ENCODE peak calls at places on chromosome 4, in four cellular contexts. S, G, F and D are unnamed samples. For H3K27me3 and H3K36me3, the result is how much of the 10 kb centered on the place peaks cover.

GRCh38 chr4:22444813-22445212 is 71.1 kb downstream of the ADGRA3 start:
- DNase-seq in S (no peak), F (no peak), G (no peak), D (no peak)

GRCh38 chr4:166481014-166481507 is 608.0 kb downstream of the TLL1 start:
- DNase-seq in S (no peak), G (no peak), F (no peak), D (no peak)

GRCh38 chr4:20249333-20249732 is 2.4 kb upstream of the SLIT2 start:
- DNase-seq in G (no peak), S (no peak), F (no peak), D (no peak)

GRCh38 chr4:184669251-184669650 is 19.7 kb downstream of the PRIMPOL start:
- DNase-seq in F (no peak), G (no peak), S (no peak), D (no peak)

GRCh38 chr4:73883306-73883705 is 14.1 kb downstream of the CXCL1 start:
- DNase-seq in F (no peak), S (peak), G (no peak), D (no peak)

GRCh38 chr4:37232315-37232714 is 12.2 kb upstream of the NWD2 start:
- DNase-seq in G (no peak), S (no peak), F (no peak), D (no peak)

GRCh38 chr4:41334182-41334581 is 77.5 kb downstream of the UCHL1 start:
- DNase-seq in F (no peak), S (peak), G (no peak), D (no peak)

GRCh38 chr4:135724426-135724825 is 1522.8 kb upstream of the PABPC4L start:
- DNase-seq in G (no peak), F (no peak), S (no peak), D (no peak)

GRCh38 chr4:5972571-5972970 is 45.7 kb downstream of the C4orf50 start:
- DNase-seq in G (no peak), F (peak), S (no peak), D (no peak)

GRCh38 chr4:2305766-2306501 is 44.0 kb upstream of the MXD4 start:
- DNase-seq in G (no peak), F (peak), S (peak), D (no peak)

GRCh38 chr4:76758290-76758882 is 139.6 kb downstream of the SOWAHB start:
- DNase-seq in G (peak), S (peak), F (no peak), D (no peak)

GRCh38 chr4:139535852-139536234 is 20.2 kb downstream of the SETD7 start:
- DNase-seq in G (no peak), F (no peak), S (no peak), D (no peak)

GRCh38 chr4:178192611-178193010 is 750.4 kb upstream of the AGA start:
- DNase-seq in F (no peak), S (no peak), G (no peak), D (no peak)

GRCh38 chr4:1204828-1205591 is 32.6 kb upstream of the SPON2 start:
- DNase-seq in S (no peak), G (peak), F (peak), D (no peak)

GRCh38 chr4:16066586-16067128 is 17.2 kb downstream of the PROM1 start:
- DNase-seq in S (no peak), F (no peak), G (no peak), D (no peak)

GRCh38 chr4:168221298-168221697 is 97.3 kb downstream of the DDX60 start:
- DNase-seq in G (no peak), F (no peak), S (peak), D (no peak)

GRCh38 chr4:72569719-72570235 is 756 bp upstream of the ADAMTS3 start:
- DNase-seq in G (no peak), F (no peak), S (no peak), D (no peak)

GRCh38 chr4:166386491-166387367 is 513.7 kb downstream of the TLL1 start:
- DNase-seq in G (no peak), S (peak), F (no peak), D (no peak)

GRCh38 chr4:1040344-1041146 is 29.1 kb downstream of the FGFRL1 start:
- DNase-seq in S (no peak), F (no peak), G (no peak), D (no peak)

GRCh38 chr4:105088110-105088879 is 58.4 kb upstream of the TET2 start:
- DNase-seq in G (peak), S (peak), F (no peak), D (no peak)

GRCh38 chr4:71195932-71196331 is 142.9 kb upstream of the SLC4A4 start:
- DNase-seq in F (no peak), S (no peak), G (no peak), D (no peak)

GRCh38 chr4:23805381-23805780 is 84.5 kb downstream of the PPARGC1A start:
- DNase-seq in F (no peak), S (no peak), G (no peak), D (no peak)

GRCh38 chr4:40264995-40265909 is 68.4 kb downstream of the RHOH start:
- DNase-seq in F (peak), S (no peak), G (no peak), D (peak)

DNA sequence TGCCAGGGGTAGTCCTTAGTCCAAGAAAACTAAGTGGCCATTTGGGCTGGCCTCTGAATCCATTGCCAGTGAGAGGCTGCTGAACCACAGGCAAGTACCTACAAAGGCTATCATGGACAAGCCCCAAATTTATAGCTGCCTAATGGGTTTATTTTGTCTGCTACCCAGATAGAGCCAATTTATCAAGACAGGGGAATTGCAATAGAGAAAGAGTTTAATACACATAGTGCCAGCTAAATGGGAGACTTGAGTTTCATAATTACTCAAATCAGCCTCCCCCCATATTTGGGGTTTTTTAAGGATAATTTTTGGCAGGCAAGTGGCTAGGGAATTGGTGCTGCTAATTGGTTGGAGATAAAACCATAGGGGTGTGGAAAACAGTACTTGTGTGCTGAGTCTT is 73.1 kb upstream of the BMP2K start:
- DNase-seq in F (no peak), S (no peak), G (no peak), D (no peak)
- H3K27ac ChIP-seq in F (no peak), S (no peak), G (no peak), D (no peak)

GRCh38 chr4:154946113-154946512 is 165.0 kb downstream of the RBM46 start:
- DNase-seq in S (no peak), G (no peak), F (no peak), D (no peak)
- H3K27me3 ChIP-seq in S (under half), G (under half), F (under half), D (under half)

DNA sequence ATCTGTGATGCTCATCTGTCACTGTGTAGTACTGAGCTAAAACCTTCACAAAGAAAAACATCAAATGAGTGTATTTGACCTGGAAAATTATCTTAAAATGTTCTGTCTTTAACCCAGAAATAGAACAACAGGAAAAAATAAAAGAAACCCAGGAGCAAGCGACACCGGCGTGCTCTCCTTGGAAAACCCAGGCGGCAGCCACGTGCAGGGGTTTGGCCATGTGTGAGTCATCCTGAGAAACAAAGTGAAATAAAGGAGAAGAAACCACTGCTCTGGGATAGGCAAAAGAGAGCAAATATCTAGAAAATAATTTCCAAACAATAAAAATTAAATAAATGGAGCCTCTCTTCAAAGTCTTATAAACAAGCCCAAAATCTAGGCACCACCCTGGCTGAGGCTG is 20.0 kb upstream of the TMEM128 start:
- DNase-seq in S (no peak), F (no peak), G (peak), D (no peak)
- H3K36me3 ChIP-seq in S (under half), F (under half), G (half or more), D (under half)

GRCh38 chr4:125390727-125391126 is 76.0 kb downstream of the FAT4 start:
- DNase-seq in F (no peak), S (no peak), G (no peak), D (no peak)

GRCh38 chr4:125387770-125388169 is 73.0 kb downstream of the FAT4 start:
- DNase-seq in F (no peak), G (no peak), S (no peak), D (no peak)

GRCh38 chr4:125388653-125389052 is 73.9 kb downstream of the FAT4 start:
- DNase-seq in S (peak), F (no peak), G (peak), D (no peak)

GRCh38 chr4:125389713-125390112 is 75.0 kb downstream of the FAT4 start:
- DNase-seq in G (peak), F (no peak), S (peak), D (no peak)

DNA sequence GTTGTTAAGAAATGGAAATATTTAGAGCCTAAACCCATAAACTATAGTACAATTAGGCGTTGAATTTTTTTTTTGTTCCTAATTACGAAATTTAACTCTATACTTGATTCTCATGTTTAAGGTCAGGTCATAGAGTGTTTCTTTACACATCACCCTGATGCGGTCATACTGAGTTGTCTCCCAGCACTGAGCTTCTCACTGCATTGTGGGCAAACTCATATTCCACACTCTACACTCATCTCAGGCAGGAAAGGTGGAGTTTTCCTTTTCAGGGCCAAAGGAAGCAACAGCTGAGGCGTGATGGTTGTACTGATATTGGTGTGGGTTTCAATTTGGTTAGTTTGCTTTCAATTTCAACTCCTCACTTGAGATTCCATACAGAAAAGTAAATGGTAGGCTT is 75.4 kb downstream of the FAT4 start:
- DNase-seq in F (no peak), S (peak), G (peak), D (no peak)
- H3K27ac ChIP-seq in F (peak), S (peak), G (peak), D (peak)

GRCh38 chr4:122131562-122132157 is 20.5 kb upstream of the BLTP1 start:
- DNase-seq in F (no peak), G (no peak), S (no peak), D (no peak)
- H3K27me3 ChIP-seq in F (under half), G (under half), S (under half), D (under half)

GRCh38 chr4:3525532-3526430 is 6.4 kb downstream of the LRPAP1 start:
- DNase-seq in F (no peak), S (no peak), G (no peak), D (no peak)

GRCh38 chr4:3524920-3525319 is 7.3 kb downstream of the LRPAP1 start:
- DNase-seq in S (no peak), F (no peak), G (no peak), D (no peak)

GRCh38 chr4:3523628-3524221 is 8.5 kb downstream of the LRPAP1 start:
- DNase-seq in F (no peak), S (no peak), G (no peak), D (no peak)

GRCh38 chr4:3523146-3523627 is 9.0 kb downstream of the LRPAP1 start:
- DNase-seq in S (no peak), G (no peak), F (no peak), D (no peak)

GRCh38 chr4:3524349-3524748 is 7.9 kb downstream of the LRPAP1 start:
- DNase-seq in F (no peak), G (no peak), S (no peak), D (no peak)
- H3K36me3 ChIP-seq in F (half or more), G (under half), S (under half), D (half or more)

GRCh38 chr4:77817304-77818076 is 1.7 kb downstream of the CNOT6L start:
- DNase-seq in F (no peak), S (peak), G (no peak), D (no peak)

GRCh38 chr4:77818667-77819408 is at the start of gene CNOT6L:
- DNase-seq in F (peak), S (peak), G (peak), D (peak)

GRCh38 chr4:77818077-77818666 is 996 bp downstream of the CNOT6L start:
- DNase-seq in G (peak), F (peak), S (peak), D (peak)

GRCh38 chr4:77819409-77819835 is 254 bp upstream of the CNOT6L start:
- DNase-seq in S (no peak), F (no peak), G (no peak), D (no peak)

DNA sequence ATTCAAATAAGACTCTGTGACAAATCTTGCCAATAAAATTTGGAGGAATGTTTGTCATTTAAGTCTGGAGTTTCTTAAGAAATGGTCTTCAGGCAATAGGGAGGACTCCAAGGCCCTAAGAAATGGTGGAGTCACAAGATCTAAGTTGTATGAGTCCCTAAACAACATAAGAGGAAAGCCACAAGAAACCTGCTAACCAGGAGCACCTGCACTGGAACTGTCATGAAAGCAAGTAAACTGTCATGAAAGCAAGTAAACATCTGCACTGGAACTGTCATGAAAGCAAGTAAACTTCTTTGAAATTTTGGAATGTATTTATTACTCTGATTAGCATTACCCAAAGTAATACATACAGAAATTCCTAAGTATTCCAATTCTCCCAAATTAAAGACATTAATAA is 3.5 kb downstream of the CNOT6L start:
- DNase-seq in F (no peak), G (no peak), S (no peak), D (no peak)
- H3K27ac ChIP-seq in F (peak), G (no peak), S (no peak), D (peak)